ENCODE peak calls at places on chromosome 9, in four cellular contexts. One of them, this sample, is unnamed.

GRCh38 chr9:124202447-124202971 is 55.2 kb upstream of the NEK6 start:
- DNase-seq in IMR-90: peak; percentile 16
- DNase-seq in H1: no peak
- DNase-seq in mesendoderm: peak; percentile 42
- DNase-seq in this sample: no peak

GRCh38 chr9:96061293-96061987 is 185.9 kb downstream of the ERCC6L2 start:
- DNase-seq in IMR-90: peak; percentile 41
- DNase-seq in H1: no peak
- DNase-seq in mesendoderm: peak; percentile 76
- DNase-seq in this sample: peak; percentile 55

GRCh38 chr9:68536876-68537490 is 3.7 kb downstream of the TMEM252 start:
- DNase-seq in mesendoderm: peak; percentile 19
- DNase-seq in IMR-90: no peak
- DNase-seq in H1: no peak
- DNase-seq in this sample: no peak

GRCh38 chr9:134693011-134693410 is 51.4 kb downstream of the COL5A1 start:
- DNase-seq in IMR-90: no peak
- DNase-seq in mesendoderm: peak; percentile 32
- DNase-seq in H1: no peak
- DNase-seq in this sample: no peak

GRCh38 chr9:132241840-132242620 is 80.2 kb downstream of the NTNG2 start:
- DNase-seq in H1: no peak
- DNase-seq in IMR-90: no peak
- DNase-seq in mesendoderm: no peak
- DNase-seq in this sample: peak; percentile 56

GRCh38 chr9:33245341-33245740 is 5.4 kb downstream of the SPINK4 start:
- DNase-seq in IMR-90: no peak
- DNase-seq in mesendoderm: no peak
- DNase-seq in H1: no peak
- DNase-seq in this sample: no peak

GRCh38 chr9:115672477-115673316 is 480.9 kb upstream of the PAPPA start:
- DNase-seq in mesendoderm: peak; percentile 90
- DNase-seq in IMR-90: peak; percentile 99
- DNase-seq in H1: no peak
- DNase-seq in this sample: no peak

GRCh38 chr9:109880276-109881169 is 100.5 kb downstream of the PALM2AKAP2 start:
- DNase-seq in mesendoderm: peak; percentile 88
- DNase-seq in IMR-90: peak; percentile 41
- DNase-seq in H1: peak; percentile 39
- DNase-seq in this sample: peak; percentile 80

GRCh38 chr9:115050002-115050490 is 67.9 kb downstream of the TNC start:
- DNase-seq in IMR-90: no peak
- DNase-seq in H1: no peak
- DNase-seq in mesendoderm: peak; percentile 56
- DNase-seq in this sample: no peak

GRCh38 chr9:5364294-5364990 is 24.8 kb upstream of the RLN1 start:
- DNase-seq in IMR-90: peak; percentile 46
- DNase-seq in mesendoderm: no peak
- DNase-seq in H1: no peak
- DNase-seq in this sample: no peak

GRCh38 chr9:97558701-97559101 is 57.2 kb downstream of the TMOD1 start:
- DNase-seq in mesendoderm: no peak
- DNase-seq in IMR-90: no peak
- DNase-seq in H1: no peak
- DNase-seq in this sample: no peak

GRCh38 chr9:99365233-99365980 is 143.3 kb downstream of the SEC61B start:
- DNase-seq in H1: no peak
- DNase-seq in IMR-90: peak; percentile 71
- DNase-seq in mesendoderm: peak; percentile 21
- DNase-seq in this sample: no peak

GRCh38 chr9:24879591-24879990 is 333.9 kb upstream of the IZUMO3 start:
- DNase-seq in IMR-90: no peak
- DNase-seq in mesendoderm: no peak
- DNase-seq in H1: no peak
- DNase-seq in this sample: no peak

GRCh38 chr9:83304686-83305085 is 233.5 kb downstream of the FRMD3 start:
- DNase-seq in H1: no peak
- DNase-seq in mesendoderm: no peak
- DNase-seq in IMR-90: peak; percentile 37
- DNase-seq in this sample: no peak

GRCh38 chr9:122223435-122223834 is 5.3 kb downstream of the LHX6 start:
- DNase-seq in mesendoderm: no peak
- DNase-seq in H1: no peak
- DNase-seq in IMR-90: no peak
- DNase-seq in this sample: no peak

GRCh38 chr9:127916665-127917581 is at the start of gene ST6GALNAC4:
- DNase-seq in IMR-90: peak; percentile 88
- DNase-seq in mesendoderm: peak; percentile 91
- DNase-seq in H1: no peak
- DNase-seq in this sample: peak; percentile 97

GRCh38 chr9:214488-215448 is at the start of gene DOCK8:
- DNase-seq in mesendoderm: peak; percentile 80
- DNase-seq in H1: no peak
- DNase-seq in IMR-90: no peak
- DNase-seq in this sample: peak; percentile 83

GRCh38 chr9:9522406-9522805 is 1090.4 kb downstream of the PTPRD start:
- DNase-seq in H1: no peak
- DNase-seq in mesendoderm: no peak
- DNase-seq in IMR-90: no peak
- DNase-seq in this sample: no peak

GRCh38 chr9:116027096-116027495 is 126.5 kb upstream of the PAPPA start:
- DNase-seq in IMR-90: peak; percentile 45
- DNase-seq in mesendoderm: peak; percentile 27
- DNase-seq in H1: no peak
- DNase-seq in this sample: no peak

GRCh38 chr9:95201201-95201600 is 116.3 kb downstream of the FANCC start:
- DNase-seq in H1: no peak
- DNase-seq in mesendoderm: no peak
- DNase-seq in IMR-90: no peak
- DNase-seq in this sample: no peak

GRCh38 chr9:132946624-132947295 is 2.3 kb upstream of the TSC1 start:
- DNase-seq in IMR-90: peak; percentile 56
- DNase-seq in H1: peak; percentile 9
- DNase-seq in mesendoderm: peak; percentile 89
- DNase-seq in this sample: peak; percentile 47

DNA sequence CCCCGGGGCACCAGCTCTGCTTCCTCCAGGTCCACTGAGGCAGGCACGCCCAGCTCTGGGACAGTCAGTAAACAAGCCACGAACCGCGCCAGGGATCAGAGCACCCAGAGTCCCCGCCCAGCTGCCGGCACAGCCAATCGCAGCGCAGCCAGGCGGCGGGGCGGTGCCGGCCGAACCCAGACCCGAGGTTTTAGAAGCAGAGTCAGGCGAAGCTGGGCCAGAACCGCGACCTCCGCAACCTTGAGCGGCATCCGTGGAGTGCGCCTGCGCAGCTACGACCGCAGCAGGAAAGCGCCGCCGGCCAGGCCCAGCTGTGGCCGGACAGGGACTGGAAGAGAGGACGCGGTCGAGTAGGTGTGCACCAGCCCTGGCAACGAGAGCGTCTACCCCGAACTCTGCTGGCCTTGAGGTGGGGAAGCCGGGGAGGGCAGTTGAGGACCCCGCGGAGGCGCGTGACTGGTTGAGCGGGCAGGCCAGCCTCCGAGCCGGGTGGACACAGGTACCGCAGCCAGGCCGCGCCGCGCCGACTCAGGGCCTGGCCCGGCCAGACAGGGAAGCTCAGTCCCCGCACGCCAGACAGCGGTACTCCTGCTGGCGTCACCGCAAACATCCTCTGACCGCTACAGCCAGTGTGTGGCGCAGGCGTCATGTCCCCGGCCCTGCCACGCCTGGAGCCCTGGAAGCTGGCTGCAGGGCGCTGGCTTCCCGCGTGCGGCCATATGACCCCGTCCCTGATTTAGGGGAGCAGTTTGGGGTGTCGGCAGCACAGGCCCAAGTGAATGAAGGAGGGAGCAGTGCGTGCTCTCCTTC is at the start of gene CTSL:
- DNase-seq in mesendoderm: peak; percentile 93
- DNase-seq in IMR-90: peak; percentile 76
- DNase-seq in H1: peak; percentile 85
- DNase-seq in this sample: peak; percentile 95
- H2BK5ac ChIP-seq in mesendoderm: peak within 1 kb of the TSS; percentile 49
- H2BK5ac ChIP-seq in IMR-90: peak within 1 kb of the TSS; percentile 40
- H2BK5ac ChIP-seq in H1: peak within 1 kb of the TSS; percentile 77
- H2BK5ac ChIP-seq in this sample: no peak within 1 kb of the TSS

GRCh38 chr9:137126786-137127185 is 12.2 kb upstream of the GRIN1 start:
- DNase-seq in IMR-90: no peak
- DNase-seq in mesendoderm: no peak
- DNase-seq in H1: no peak
- DNase-seq in this sample: no peak

GRCh38 chr9:137129089-137129455 is 9.9 kb upstream of the GRIN1 start:
- DNase-seq in mesendoderm: peak; percentile 20
- DNase-seq in IMR-90: peak; percentile 25
- DNase-seq in H1: no peak
- DNase-seq in this sample: no peak

GRCh38 chr9:137129456-137130175 is 9.3 kb upstream of the GRIN1 start:
- DNase-seq in H1: peak; percentile 58
- DNase-seq in mesendoderm: peak; percentile 91
- DNase-seq in IMR-90: peak; percentile 91
- DNase-seq in this sample: peak; percentile 92

GRCh38 chr9:137128158-137129088 is 10.5 kb upstream of the GRIN1 start:
- DNase-seq in mesendoderm: no peak
- DNase-seq in IMR-90: no peak
- DNase-seq in H1: no peak
- DNase-seq in this sample: no peak

GRCh38 chr9:137127301-137128157 is 11.4 kb upstream of the GRIN1 start:
- DNase-seq in H1: no peak
- DNase-seq in IMR-90: no peak
- DNase-seq in mesendoderm: no peak
- DNase-seq in this sample: no peak
- H3K56ac ChIP-seq in H1: no peak overlapping the region
- H3K56ac ChIP-seq in IMR-90: no peak overlapping the region
- H3K56ac ChIP-seq in mesendoderm: no peak overlapping the region
- H3K56ac ChIP-seq in this sample: no peak overlapping the region

GRCh38 chr9:137978262-137978714 is 100.7 kb downstream of the CACNA1B start:
- DNase-seq in mesendoderm: no peak
- DNase-seq in H1: no peak
- DNase-seq in IMR-90: no peak
- DNase-seq in this sample: no peak
- H2BK5ac ChIP-seq in mesendoderm: no peak overlapping the region
- H2BK5ac ChIP-seq in H1: no peak overlapping the region
- H2BK5ac ChIP-seq in IMR-90: no peak overlapping the region
- H2BK5ac ChIP-seq in this sample: no peak overlapping the region

DNA sequence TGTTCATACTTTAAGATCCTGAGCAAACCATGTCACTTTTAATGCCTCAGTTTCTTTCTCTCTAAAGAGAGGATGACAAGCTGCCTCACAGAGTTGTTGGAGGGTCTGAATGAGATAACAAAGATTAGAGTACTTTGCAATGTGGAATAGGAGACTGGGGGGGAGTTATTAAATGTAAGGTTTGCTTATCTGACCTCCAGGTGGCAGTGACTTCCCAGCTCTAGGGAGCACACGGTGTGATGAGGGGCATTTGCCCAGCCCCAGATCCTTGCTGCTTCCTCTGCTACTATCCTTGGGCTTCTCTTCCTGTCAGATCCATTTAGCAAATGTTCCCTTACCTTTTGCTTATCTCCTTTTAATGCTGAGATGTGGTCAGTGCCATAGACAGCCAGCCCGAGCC is 30.7 kb downstream of the ENHO start:
- DNase-seq in IMR-90: no peak
- DNase-seq in H1: no peak
- DNase-seq in mesendoderm: peak; percentile 27
- DNase-seq in this sample: no peak
- H3K56ac ChIP-seq in IMR-90: no peak overlapping the region
- H3K56ac ChIP-seq in H1: no peak overlapping the region
- H3K56ac ChIP-seq in mesendoderm: no peak overlapping the region
- H3K56ac ChIP-seq in this sample: no peak overlapping the region